ENCODE peak calls at places on chromosomes 1 and 21, in seven cellular contexts. One of them, this sample, is unnamed.

GRCh38 chr1:44803312-44804095 is 3.3 kb downstream of the PLK3 start:
- DNase-seq in lower lobe of right lung: peak
- DNase-seq in fibroblast of lung: no peak
- DNase-seq in tibial nerve: no peak
- DNase-seq in aorta: peak
- DNase-seq in mammary epithelial cell: no peak
- DNase-seq in brain microvascular endothelial cell: no peak
- DNase-seq in this sample: peak

GRCh38 chr1:37794372-37795339 is 1.0 kb downstream of the MANEAL start:
- DNase-seq in lower lobe of right lung: no peak
- DNase-seq in fibroblast of lung: no peak
- DNase-seq in tibial nerve: no peak
- DNase-seq in aorta: no peak
- DNase-seq in mammary epithelial cell: no peak
- DNase-seq in brain microvascular endothelial cell: no peak
- DNase-seq in this sample: peak

GRCh38 chr1:86500731-86501130 is 32.0 kb downstream of the CLCA1 start:
- DNase-seq in lower lobe of right lung: no peak
- DNase-seq in fibroblast of lung: no peak
- DNase-seq in tibial nerve: no peak
- DNase-seq in aorta: no peak
- DNase-seq in mammary epithelial cell: no peak
- DNase-seq in brain microvascular endothelial cell: no peak
- DNase-seq in this sample: no peak

GRCh38 chr1:27536767-27537166 is 46.8 kb upstream of the WASF2 start:
- DNase-seq in lower lobe of right lung: no peak
- DNase-seq in fibroblast of lung: peak
- DNase-seq in tibial nerve: no peak
- DNase-seq in aorta: no peak
- DNase-seq in mammary epithelial cell: peak
- DNase-seq in brain microvascular endothelial cell: peak
- DNase-seq in this sample: peak

GRCh38 chr1:42340898-42341297 is 5.9 kb upstream of the FOXJ3 start:
- DNase-seq in lower lobe of right lung: no peak
- DNase-seq in fibroblast of lung: no peak
- DNase-seq in tibial nerve: no peak
- DNase-seq in aorta: no peak
- DNase-seq in mammary epithelial cell: no peak
- DNase-seq in brain microvascular endothelial cell: no peak
- DNase-seq in this sample: no peak

GRCh38 chr1:10679521-10680220 is 116.8 kb downstream of the CASZ1 start:
- DNase-seq in lower lobe of right lung: no peak
- DNase-seq in fibroblast of lung: peak
- DNase-seq in tibial nerve: no peak
- DNase-seq in aorta: no peak
- DNase-seq in mammary epithelial cell: peak
- DNase-seq in brain microvascular endothelial cell: peak
- DNase-seq in this sample: no peak

GRCh38 chr1:151843398-151843797 is 3.8 kb upstream of the C2CD4D start:
- DNase-seq in lower lobe of right lung: no peak
- DNase-seq in fibroblast of lung: no peak
- DNase-seq in tibial nerve: no peak
- DNase-seq in aorta: no peak
- DNase-seq in mammary epithelial cell: no peak
- DNase-seq in brain microvascular endothelial cell: no peak
- DNase-seq in this sample: no peak

GRCh38 chr1:185499986-185500626 is 183.1 kb upstream of the IVNS1ABP start:
- DNase-seq in lower lobe of right lung: no peak
- DNase-seq in fibroblast of lung: peak
- DNase-seq in tibial nerve: no peak
- DNase-seq in aorta: no peak
- DNase-seq in mammary epithelial cell: peak
- DNase-seq in brain microvascular endothelial cell: peak
- DNase-seq in this sample: peak

GRCh38 chr1:201941420-201942128 is 4.8 kb downstream of the LMOD1 start:
- DNase-seq in lower lobe of right lung: no peak
- DNase-seq in fibroblast of lung: no peak
- DNase-seq in tibial nerve: no peak
- DNase-seq in aorta: no peak
- DNase-seq in mammary epithelial cell: no peak
- DNase-seq in brain microvascular endothelial cell: no peak
- DNase-seq in this sample: peak

GRCh38 chr1:58724483-58724882 is 24.6 kb upstream of the MYSM1 start:
- DNase-seq in lower lobe of right lung: no peak
- DNase-seq in fibroblast of lung: no peak
- DNase-seq in tibial nerve: no peak
- DNase-seq in aorta: no peak
- DNase-seq in mammary epithelial cell: no peak
- DNase-seq in brain microvascular endothelial cell: no peak
- DNase-seq in this sample: no peak

GRCh38 chr1:188986751-188987417 is 1490.8 kb downstream of the BRINP3 start:
- DNase-seq in lower lobe of right lung: no peak
- DNase-seq in fibroblast of lung: no peak
- DNase-seq in tibial nerve: no peak
- DNase-seq in aorta: no peak
- DNase-seq in mammary epithelial cell: no peak
- DNase-seq in brain microvascular endothelial cell: no peak
- DNase-seq in this sample: no peak

GRCh38 chr1:111629190-111629954 is 9.8 kb downstream of the RAP1A start:
- DNase-seq in lower lobe of right lung: no peak
- DNase-seq in fibroblast of lung: no peak
- DNase-seq in tibial nerve: no peak
- DNase-seq in aorta: no peak
- DNase-seq in mammary epithelial cell: no peak
- DNase-seq in brain microvascular endothelial cell: no peak
- DNase-seq in this sample: no peak

GRCh38 chr1:231702804-231703203 is 76.2 kb downstream of the DISC1 start:
- DNase-seq in lower lobe of right lung: no peak
- DNase-seq in fibroblast of lung: peak
- DNase-seq in tibial nerve: no peak
- DNase-seq in aorta: no peak
- DNase-seq in mammary epithelial cell: peak
- DNase-seq in brain microvascular endothelial cell: peak
- DNase-seq in this sample: no peak

GRCh38 chr1:2185880-2186855 is 8.4 kb downstream of the FAAP20 start:
- DNase-seq in lower lobe of right lung: peak
- DNase-seq in fibroblast of lung: no peak
- DNase-seq in tibial nerve: no peak
- DNase-seq in aorta: no peak
- DNase-seq in mammary epithelial cell: no peak
- DNase-seq in brain microvascular endothelial cell: no peak
- DNase-seq in this sample: no peak

DNA sequence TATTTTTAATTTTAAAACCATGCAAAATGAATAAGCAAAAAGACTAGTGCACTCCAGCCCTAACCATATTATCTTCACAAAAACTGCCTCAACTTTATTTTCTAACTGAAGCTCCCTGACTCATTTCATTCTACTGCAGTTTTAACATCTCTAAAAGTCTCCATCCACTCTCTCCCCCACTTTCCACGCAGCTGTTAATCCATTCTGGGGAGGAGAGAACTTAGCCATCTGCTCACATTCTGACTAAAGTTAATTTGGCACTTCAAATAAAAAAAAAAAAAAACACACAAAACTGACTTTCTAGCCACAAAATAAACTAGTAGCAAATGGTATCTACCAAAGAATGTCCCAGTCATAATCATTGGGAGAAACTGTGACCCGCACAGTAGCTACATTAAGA is 5.4 kb upstream of the MYBPHL start:
- DNase-seq in lower lobe of right lung: no peak
- DNase-seq in fibroblast of lung: no peak
- DNase-seq in tibial nerve: no peak
- DNase-seq in aorta: no peak
- DNase-seq in mammary epithelial cell: no peak
- DNase-seq in brain microvascular endothelial cell: no peak
- DNase-seq in this sample: no peak
- H3K27ac ChIP-seq in lower lobe of right lung: no peak
- H3K27ac ChIP-seq in fibroblast of lung: no peak
- H3K27ac ChIP-seq in tibial nerve: peak
- H3K27ac ChIP-seq in aorta: no peak
- H3K27ac ChIP-seq in mammary epithelial cell: no peak
- H3K27ac ChIP-seq in brain microvascular endothelial cell: no peak
- H3K27ac ChIP-seq in this sample: no peak

DNA sequence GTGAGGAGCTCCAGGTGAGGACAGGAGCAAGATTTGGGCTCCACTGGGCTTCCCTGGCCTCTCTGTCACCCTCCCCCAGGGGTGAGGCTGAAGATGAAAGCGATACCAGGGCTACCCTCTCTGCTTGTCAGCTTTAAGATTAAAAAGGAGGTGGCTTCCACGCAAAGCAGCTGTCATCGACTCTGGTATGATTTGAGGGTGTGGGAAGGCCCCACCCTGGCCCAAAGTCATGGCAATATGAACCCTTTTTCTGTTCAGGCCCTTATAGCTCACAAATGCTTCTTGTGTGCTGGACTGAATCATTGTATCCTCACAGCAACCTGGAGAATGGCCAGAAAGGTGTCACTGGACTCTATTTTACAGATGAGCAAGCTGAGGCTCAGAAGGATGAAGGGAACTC is 41.6 kb downstream of the NUAK2 start:
- DNase-seq in lower lobe of right lung: no peak
- DNase-seq in fibroblast of lung: no peak
- DNase-seq in tibial nerve: no peak
- DNase-seq in aorta: no peak
- DNase-seq in mammary epithelial cell: peak
- DNase-seq in brain microvascular endothelial cell: no peak
- DNase-seq in this sample: peak
- H3K4me3 ChIP-seq in lower lobe of right lung: no peak
- H3K4me3 ChIP-seq in fibroblast of lung: no peak
- H3K4me3 ChIP-seq in tibial nerve: no peak
- H3K4me3 ChIP-seq in aorta: no peak
- H3K4me3 ChIP-seq in mammary epithelial cell: no peak
- H3K4me3 ChIP-seq in brain microvascular endothelial cell: no peak
- H3K4me3 ChIP-seq in this sample: no peak

GRCh38 chr21:31159808-31160207 is 121.5 kb upstream of the KRTAP19-8 start:
- DNase-seq in lower lobe of right lung: no peak
- DNase-seq in fibroblast of lung: no peak
- DNase-seq in tibial nerve: no peak
- DNase-seq in aorta: no peak
- DNase-seq in mammary epithelial cell: no peak
- DNase-seq in brain microvascular endothelial cell: no peak
- DNase-seq in this sample: no peak

GRCh38 chr21:31161157-31161556 is 122.9 kb upstream of the KRTAP19-8 start:
- DNase-seq in lower lobe of right lung: no peak
- DNase-seq in fibroblast of lung: peak
- DNase-seq in tibial nerve: no peak
- DNase-seq in aorta: no peak
- DNase-seq in mammary epithelial cell: peak
- DNase-seq in brain microvascular endothelial cell: no peak
- DNase-seq in this sample: no peak

GRCh38 chr21:31162827-31163226 is 124.6 kb upstream of the KRTAP19-8 start:
- DNase-seq in lower lobe of right lung: no peak
- DNase-seq in fibroblast of lung: peak
- DNase-seq in tibial nerve: no peak
- DNase-seq in aorta: no peak
- DNase-seq in mammary epithelial cell: no peak
- DNase-seq in brain microvascular endothelial cell: peak
- DNase-seq in this sample: peak

GRCh38 chr21:31164713-31165694 is 126.7 kb upstream of the KRTAP19-8 start:
- DNase-seq in lower lobe of right lung: no peak
- DNase-seq in fibroblast of lung: no peak
- DNase-seq in tibial nerve: no peak
- DNase-seq in aorta: no peak
- DNase-seq in mammary epithelial cell: no peak
- DNase-seq in brain microvascular endothelial cell: no peak
- DNase-seq in this sample: no peak

GRCh38 chr21:31162079-31162699 is 123.9 kb upstream of the KRTAP19-8 start:
- DNase-seq in lower lobe of right lung: no peak
- DNase-seq in fibroblast of lung: no peak
- DNase-seq in tibial nerve: no peak
- DNase-seq in aorta: no peak
- DNase-seq in mammary epithelial cell: no peak
- DNase-seq in brain microvascular endothelial cell: no peak
- DNase-seq in this sample: no peak
- H3K27ac ChIP-seq in lower lobe of right lung: no peak
- H3K27ac ChIP-seq in fibroblast of lung: no peak
- H3K27ac ChIP-seq in tibial nerve: peak
- H3K27ac ChIP-seq in aorta: no peak
- H3K27ac ChIP-seq in mammary epithelial cell: no peak
- H3K27ac ChIP-seq in brain microvascular endothelial cell: no peak
- H3K27ac ChIP-seq in this sample: no peak

DNA sequence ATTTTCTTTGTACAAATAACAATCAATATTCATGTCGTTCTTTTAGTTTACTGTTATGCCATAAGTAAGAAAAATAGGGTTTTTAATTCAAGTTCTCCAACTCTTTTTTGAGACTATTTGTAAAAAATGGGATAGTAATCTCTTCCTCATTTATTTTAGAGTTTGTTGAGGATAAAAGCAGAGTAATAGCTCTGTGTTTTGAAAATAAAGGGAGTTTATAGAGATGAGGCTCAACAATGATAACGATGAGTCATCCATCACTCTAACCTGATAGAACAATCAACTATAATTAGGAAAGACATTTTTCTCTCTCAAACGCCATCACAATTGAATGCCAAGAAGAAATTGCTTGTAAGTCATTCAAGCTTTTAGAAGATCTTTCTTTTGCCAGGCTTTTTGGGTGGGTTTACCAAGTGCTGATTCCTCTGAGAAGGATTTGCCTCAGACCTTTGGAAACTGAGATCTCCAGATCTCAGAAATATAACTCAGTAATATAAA is 553 bp downstream of the CD84 start:
- DNase-seq in lower lobe of right lung: no peak
- DNase-seq in fibroblast of lung: no peak
- DNase-seq in tibial nerve: no peak
- DNase-seq in aorta: no peak
- DNase-seq in mammary epithelial cell: no peak
- DNase-seq in brain microvascular endothelial cell: no peak
- DNase-seq in this sample: no peak
- H3K4me3 ChIP-seq in lower lobe of right lung: peak
- H3K4me3 ChIP-seq in fibroblast of lung: no peak
- H3K4me3 ChIP-seq in tibial nerve: peak
- H3K4me3 ChIP-seq in aorta: no peak
- H3K4me3 ChIP-seq in mammary epithelial cell: no peak
- H3K4me3 ChIP-seq in brain microvascular endothelial cell: no peak
- H3K4me3 ChIP-seq in this sample: no peak

This sample was measured in osteoblast.